ENCODE peak calls at places on chromosomes 5 and 9, in five cellular contexts. S, H, B, O and G are unnamed samples.

GRCh38 chr5:177071671-177072385 is 14.9 kb upstream of the FGFR4 start:
- DNase-seq in O (peak), B (peak), H (no peak), S (peak), G (peak)

GRCh38 chr9:122370303-122370702 is 521 bp upstream of the PTGS1 start:
- DNase-seq in H (peak), S (no peak), B (no peak), O (no peak), G (no peak)

GRCh38 chr5:67844937-67845336 is 370.6 kb upstream of the PIK3R1 start:
- DNase-seq in B (no peak), S (no peak), H (no peak), O (no peak), G (no peak)

GRCh38 chr5:73104326-73104725 is 16.0 kb upstream of the TMEM171 start:
- DNase-seq in B (no peak), S (no peak), O (no peak), H (no peak), G (no peak)

GRCh38 chr5:45411971-45412612 is 284.1 kb downstream of the HCN1 start:
- DNase-seq in O (no peak), S (no peak), H (no peak), B (peak), G (no peak)

GRCh38 chr5:166436857-166437256 is 1854.6 kb upstream of the WWC1 start:
- DNase-seq in H (no peak), B (no peak), O (no peak), S (no peak), G (no peak)

GRCh38 chr5:138226917-138227316 is 13.8 kb upstream of the CDC23 start:
- DNase-seq in B (no peak), H (no peak), S (no peak), O (no peak), G (no peak)

GRCh38 chr5:45093377-45093776 is 284.6 kb downstream of the MRPS30 start:
- DNase-seq in S (no peak), B (no peak), O (no peak), H (no peak), G (no peak)

GRCh38 chr5:163318707-163319106 is 118.7 kb upstream of the CCNG1 start:
- DNase-seq in H (no peak), S (no peak), B (no peak), O (no peak), G (no peak)

GRCh38 chr9:78351816-78352215 is 54.9 kb downstream of the PSAT1 start:
- DNase-seq in S (no peak), O (no peak), H (no peak), B (no peak), G (no peak)

GRCh38 chr5:6652025-6652424 is 18.8 kb downstream of the SRD5A1 start:
- DNase-seq in B (no peak), S (no peak), H (no peak), O (no peak), G (no peak)

GRCh38 chr5:6644841-6645240 is 11.6 kb downstream of the SRD5A1 start:
- DNase-seq in O (no peak), H (no peak), B (peak), S (no peak), G (no peak)

DNA sequence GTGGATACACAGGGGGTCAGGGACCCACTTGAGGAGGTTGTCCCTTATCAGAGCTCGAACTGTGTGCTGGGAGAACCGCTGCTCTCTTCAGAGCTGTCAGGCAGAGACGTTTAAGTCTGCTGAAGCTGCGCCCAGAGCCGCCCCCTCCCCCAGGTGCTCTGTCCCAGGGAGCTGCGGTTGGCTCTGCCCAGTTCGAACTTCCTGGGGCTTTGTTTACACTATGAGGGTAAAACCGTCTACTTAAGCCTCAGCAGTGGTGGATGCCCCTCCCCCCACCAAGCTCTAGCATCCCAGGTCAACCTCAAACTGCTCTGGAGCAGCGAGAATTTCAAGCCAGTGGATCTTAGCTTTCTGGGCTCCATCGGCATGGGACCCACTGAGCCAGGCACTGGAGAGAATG is 15.9 kb downstream of the SRD5A1 start:
- DNase-seq in B (no peak), H (no peak), S (no peak), O (no peak), G (no peak)
- H3K27ac ChIP-seq in B (no peak), H (no peak), S (no peak), O (no peak), G (no peak)

GRCh38 chr9:31124389-31124788 is 1260.1 kb upstream of the ACO1 start:
- DNase-seq in H (no peak), B (no peak), S (no peak), O (no peak), G (no peak)
- H3K27ac ChIP-seq in H (no peak), B (no peak), S (no peak), O (no peak), G (no peak)

GRCh38 chr5:83473344-83474169 is 2.0 kb downstream of the VCAN start:
- DNase-seq in O (peak), H (peak), B (peak), S (peak), G (peak)

GRCh38 chr5:83472213-83472507 is 616 bp downstream of the VCAN start:
- DNase-seq in O (no peak), B (no peak), S (no peak), H (no peak), G (no peak)

GRCh38 chr5:83474170-83474796 is 2.7 kb downstream of the VCAN start:
- DNase-seq in S (peak), B (peak), O (peak), H (peak), G (peak)

GRCh38 chr5:83471405-83472212 is at the start of gene VCAN:
- DNase-seq in H (peak), S (peak), B (peak), O (no peak), G (no peak)

GRCh38 chr5:83472508-83473343 is 1.2 kb downstream of the VCAN start:
- DNase-seq in B (no peak), O (no peak), S (peak), H (peak), G (no peak)
- H3K27ac ChIP-seq in B (peak), O (no peak), S (peak), H (peak), G (peak)

DNA sequence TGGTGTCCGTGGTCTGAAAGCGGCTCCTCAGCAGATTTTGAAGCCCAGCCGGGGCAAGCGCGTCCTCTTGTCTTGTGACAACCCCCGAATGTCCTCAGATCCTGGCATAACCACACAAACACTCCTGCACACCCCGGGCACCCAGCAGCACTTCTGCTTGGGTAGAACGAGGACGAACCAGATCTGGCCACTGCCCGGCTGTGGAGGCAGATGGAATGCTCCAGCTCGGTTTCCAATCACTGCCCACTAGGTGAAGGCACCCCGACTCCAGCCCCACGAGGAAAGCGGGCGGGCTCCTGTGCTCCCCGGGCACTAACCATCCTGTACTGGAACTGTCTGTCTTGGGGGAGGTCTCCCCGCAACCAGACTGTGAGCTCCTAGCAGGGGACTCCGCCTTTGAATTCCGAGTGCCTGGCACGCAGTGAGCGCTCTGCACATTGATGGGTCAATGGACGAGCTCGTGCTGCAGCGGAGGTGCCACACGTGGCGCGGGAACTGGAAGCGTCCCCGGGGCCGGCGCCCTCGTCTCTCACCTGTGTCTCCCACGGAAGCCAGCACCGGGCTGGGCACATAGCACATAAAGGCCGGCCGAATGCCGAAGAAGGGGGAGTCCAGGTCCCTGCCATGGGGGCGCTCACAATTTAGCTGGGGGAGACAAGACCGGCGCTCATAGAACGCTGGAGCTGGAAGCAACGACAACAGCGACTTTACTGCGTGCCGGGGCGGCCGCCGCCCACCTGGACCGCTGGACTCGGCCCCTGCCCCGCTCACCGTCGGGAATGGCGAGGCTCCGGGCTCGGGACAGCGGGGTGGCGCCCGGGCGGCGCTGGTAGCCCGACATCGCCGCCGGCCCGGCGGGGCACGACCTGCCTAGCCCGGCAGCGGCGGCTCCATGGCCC is 608 bp downstream of the ENTR1 start:
- DNase-seq in S (peak), O (peak), H (peak), B (peak), G (no peak)
- H3K27ac ChIP-seq in S (peak), O (peak), H (peak), B (peak), G (no peak)

GRCh38 chr9:128383791-128384190 is 12.6 kb downstream of the URM1 start:
- DNase-seq in S (no peak), H (no peak), B (no peak), O (no peak), G (peak)

GRCh38 chr9:128382261-128382660 is 11.1 kb downstream of the URM1 start:
- DNase-seq in H (no peak), S (no peak), O (no peak), B (no peak), G (peak)

GRCh38 chr9:128384801-128385492 is 13.8 kb downstream of the URM1 start:
- DNase-seq in H (no peak), S (no peak), O (no peak), B (no peak), G (no peak)

GRCh38 chr9:128383007-128383753 is 12.0 kb downstream of the URM1 start:
- DNase-seq in B (no peak), H (no peak), S (no peak), O (no peak), G (peak)

GRCh38 chr9:128385493-128386205 is 14.5 kb downstream of the URM1 start:
- DNase-seq in S (no peak), H (no peak), O (no peak), B (no peak), G (no peak)
- H3K27ac ChIP-seq in S (no peak), H (no peak), O (no peak), B (no peak), G (peak)

GRCh38 chr9:90645721-90646120 is 3.1 kb upstream of the DIRAS2 start:
- DNase-seq in B (no peak), H (no peak), S (no peak), O (peak), G (no peak)
- H3K27ac ChIP-seq in B (no peak), H (no peak), S (no peak), O (no peak), G (no peak)

GRCh38 chr9:114287763-114288232 is 35.1 kb upstream of the ORM1 start:
- DNase-seq in B (no peak), H (peak), S (no peak), O (no peak), G (no peak)
- H3K27ac ChIP-seq in B (no peak), H (no peak), S (peak), O (no peak), G (no peak)

DNA sequence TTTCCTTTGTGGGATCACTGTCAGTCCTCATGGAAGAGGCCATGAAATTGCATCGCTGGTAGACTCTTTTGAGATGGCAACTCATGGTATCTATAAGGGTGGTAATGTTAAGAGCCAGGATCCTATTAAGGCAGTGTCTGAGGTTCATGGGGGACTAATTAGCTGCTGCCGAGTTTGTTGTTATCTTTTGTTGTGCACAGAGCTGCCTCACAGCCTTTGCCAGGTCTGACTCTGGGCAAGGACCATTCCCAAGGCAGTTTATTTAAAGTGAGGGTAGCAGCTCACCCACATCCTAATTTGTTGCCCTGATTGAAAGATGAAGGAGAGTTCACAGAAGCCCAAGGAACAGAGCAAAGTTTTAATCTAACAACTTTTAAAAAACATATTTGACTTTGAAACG is 7.9 kb downstream of the SMARCA2 start:
- DNase-seq in S (no peak), B (no peak), H (no peak), O (no peak), G (no peak)
- H3K27ac ChIP-seq in S (no peak), B (no peak), H (no peak), O (no peak), G (peak)

GRCh38 chr5:129107637-129108036 is 13.1 kb downstream of the ISOC1 start:
- DNase-seq in H (no peak), S (no peak), B (no peak), O (no peak), G (no peak)
- H3K27ac ChIP-seq in H (no peak), S (no peak), B (no peak), O (no peak), G (no peak)